ENCODE peak calls at places on chromosomes 11 and 22, in eight cellular contexts. D, P, G, Q, F, O, B and U are unnamed samples.

GRCh38 chr11:77188912-77189491 is 61.0 kb downstream of the MYO7A start:
- DNase-seq in Q (no peak), O (peak; percentile 51), D (no peak), P (no peak), B (no peak), F (no peak), G (no peak), U (no peak)

GRCh38 chr11:56932572-56933235 is 56.0 kb upstream of the OR5AK2 start:
- DNase-seq in D (no peak), Q (peak; percentile 85), B (no peak), G (no peak), P (peak; percentile 58), F (peak; percentile 67), O (no peak), U (no peak)

GRCh38 chr11:123853038-123853437 is 32.4 kb downstream of the TMEM225 start:
- DNase-seq in D (no peak), Q (no peak), B (no peak), P (no peak), G (no peak), O (peak; percentile 9), F (no peak), U (no peak)

GRCh38 chr11:107591098-107591445 is at the start of gene ELMOD1:
- DNase-seq in D (peak; percentile 83), P (no peak), O (peak; percentile 74), B (peak; percentile 80), Q (peak; percentile 19), F (peak; percentile 16), G (no peak), U (peak; percentile 60)

GRCh38 chr11:112697371-112697770 is 263.8 kb upstream of the NCAM1 start:
- DNase-seq in P (no peak), O (no peak), D (peak; percentile 62), F (no peak), B (peak; percentile 1), G (no peak), Q (no peak), U (no peak)

GRCh38 chr22:20565079-20565734 is 57.8 kb downstream of the MED15 start:
- DNase-seq in G (no peak), P (no peak), F (no peak), Q (peak; percentile 60), D (no peak), B (no peak), O (no peak), U (no peak)

GRCh38 chr11:63445720-63446119 is 45.2 kb downstream of the PLAAT5 start:
- DNase-seq in F (peak; percentile 26), O (no peak), G (no peak), P (peak; percentile 16), D (no peak), B (no peak), Q (peak; percentile 66), U (no peak)

GRCh38 chr11:444397-445144 is 2.8 kb upstream of the ANO9 start:
- DNase-seq in D (no peak), B (no peak), Q (peak; percentile 33), P (peak; percentile 58), F (no peak), O (peak; percentile 5), G (no peak), U (peak; percentile 69)

GRCh38 chr22:50738649-50739227 is 734 bp downstream of the ACR start:
- DNase-seq in G (no peak), Q (no peak), O (no peak), P (no peak), F (no peak), D (no peak), B (no peak), U (no peak)

GRCh38 chr11:8765294-8765693 is 82.7 kb downstream of the RPL27A start:
- DNase-seq in Q (peak; percentile 57), P (peak; percentile 61), D (no peak), O (no peak), B (no peak), G (no peak), F (no peak), U (no peak)

GRCh38 chr11:6269994-6270393 is 10.4 kb downstream of the CCKBR start:
- DNase-seq in G (no peak), Q (no peak), D (no peak), O (no peak), B (no peak), F (peak; percentile 9), P (no peak), U (peak; percentile 54)

GRCh38 chr22:40033586-40034380 is 39.0 kb downstream of the FAM83F start:
- DNase-seq in P (no peak), G (no peak), O (no peak), B (no peak), F (no peak), Q (no peak), D (no peak), U (no peak)

GRCh38 chr11:114348200-114349191 is 51.8 kb downstream of the C11orf71 start:
- DNase-seq in Q (peak; percentile 77), F (peak; percentile 68), G (peak; percentile 44), B (peak; percentile 76), D (no peak), P (peak; percentile 89), O (peak; percentile 26), U (no peak)

GRCh38 chr22:35376728-35377472 is 4.0 kb upstream of the HMOX1 start:
- DNase-seq in F (peak; percentile 99), O (peak; percentile 89), P (peak; percentile 99), B (peak; percentile 90), D (peak; percentile 92), Q (peak; percentile 99), G (peak; percentile 92), U (peak; percentile 87)

GRCh38 chr11:33268945-33269567 is 11.9 kb downstream of the HIPK3 start:
- DNase-seq in O (no peak), B (no peak), G (no peak), D (no peak), P (peak; percentile 63), Q (peak; percentile 43), F (no peak), U (no peak)

GRCh38 chr22:24952837-24953293 is 349 bp downstream of the KIAA1671 start:
- DNase-seq in D (no peak), Q (peak; percentile 28), G (no peak), O (peak; percentile 80), B (no peak), F (no peak), P (peak; percentile 61), U (no peak)